ENCODE peak calls at places on chromosomes 12 and 14, in six cellular contexts. P is breast epithelium, D is WERI-Rb-1, K is lower lobe of right lung, V is PC-3, Z is GM12865. H is an unnamed sample.

GRCh38 chr12:26750531-26751171 is 82.3 kb downstream of the ITPR2 start:
- DNase-seq in P (no peak), D (no peak), K (no peak), V (no peak), Z (peak), H (no peak)

GRCh38 chr14:20782280-20782890 is 1.3 kb downstream of the RNASE6 start:
- DNase-seq in P (no peak), D (no peak), K (no peak), V (peak), Z (peak), H (no peak)

GRCh38 chr12:114064497-114064896 is 98.4 kb upstream of the RBM19 start:
- DNase-seq in P (no peak), D (no peak), K (no peak), V (no peak), Z (no peak), H (no peak)

GRCh38 chr12:124391340-124392261 is 96.7 kb downstream of the RFLNA start:
- DNase-seq in P (peak), D (no peak), K (peak), V (peak), Z (peak), H (no peak)

GRCh38 chr14:80468331-80469122 is 257.2 kb upstream of the DIO2 start:
- DNase-seq in P (no peak), D (no peak), K (no peak), V (no peak), Z (no peak), H (no peak)

GRCh38 chr12:48946206-48946605 is 11.1 kb downstream of the ARF3 start:
- DNase-seq in P (no peak), D (no peak), K (no peak), V (no peak), Z (no peak), H (no peak)

GRCh38 chr12:69880566-69880965 is 55.5 kb downstream of the MYRFL start:
- DNase-seq in P (no peak), D (no peak), K (no peak), V (peak), Z (no peak), H (no peak)

GRCh38 chr14:39422243-39422642 is 10.0 kb downstream of the FBXO33 start:
- DNase-seq in P (no peak), D (no peak), K (no peak), V (no peak), Z (no peak), H (no peak)

GRCh38 chr12:126784328-126784921 is 1482.5 kb upstream of the TMEM132C start:
- DNase-seq in P (no peak), D (peak), K (no peak), V (peak), Z (peak), H (no peak)

GRCh38 chr12:62977419-62977818 is 42.5 kb upstream of the PPM1H start:
- DNase-seq in P (no peak), D (no peak), K (no peak), V (peak), Z (no peak), H (no peak)

GRCh38 chr14:71012888-71013287 is 105.6 kb downstream of the PCNX1 start:
- DNase-seq in P (no peak), D (no peak), K (no peak), V (no peak), Z (no peak), H (no peak)

GRCh38 chr14:71006200-71006563 is 98.9 kb downstream of the PCNX1 start:
- DNase-seq in P (no peak), D (no peak), K (no peak), V (peak), Z (no peak), H (no peak)

GRCh38 chr14:71013551-71014192 is 106.4 kb downstream of the PCNX1 start:
- DNase-seq in P (no peak), D (no peak), K (no peak), V (no peak), Z (no peak), H (no peak)

DNA sequence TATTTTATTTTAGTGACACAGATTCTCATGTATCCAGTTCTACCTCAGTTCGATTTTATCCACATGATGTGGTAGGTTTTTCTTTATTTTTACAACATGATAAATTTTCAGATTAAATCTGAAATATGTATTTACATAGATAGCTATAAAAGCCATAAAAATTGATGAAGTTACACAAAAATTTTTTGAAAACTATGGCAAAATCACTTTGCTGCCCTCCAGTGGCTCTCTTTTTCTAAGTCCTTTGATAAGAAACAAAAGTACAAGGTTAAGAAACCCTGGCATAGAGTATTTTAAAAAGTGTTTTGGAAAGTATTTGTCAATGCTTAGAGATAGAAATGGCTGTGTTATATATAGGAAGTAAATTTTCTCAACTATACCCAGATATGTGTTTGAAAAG is 104.2 kb downstream of the PCNX1 start:
- DNase-seq in P (no peak), D (no peak), K (no peak), V (peak), Z (no peak), H (no peak)
- TF ChIP-seq CTCF in P (no peak), D (no peak), K (no peak), V (peak), Z (no peak), H (no peak)

DNA sequence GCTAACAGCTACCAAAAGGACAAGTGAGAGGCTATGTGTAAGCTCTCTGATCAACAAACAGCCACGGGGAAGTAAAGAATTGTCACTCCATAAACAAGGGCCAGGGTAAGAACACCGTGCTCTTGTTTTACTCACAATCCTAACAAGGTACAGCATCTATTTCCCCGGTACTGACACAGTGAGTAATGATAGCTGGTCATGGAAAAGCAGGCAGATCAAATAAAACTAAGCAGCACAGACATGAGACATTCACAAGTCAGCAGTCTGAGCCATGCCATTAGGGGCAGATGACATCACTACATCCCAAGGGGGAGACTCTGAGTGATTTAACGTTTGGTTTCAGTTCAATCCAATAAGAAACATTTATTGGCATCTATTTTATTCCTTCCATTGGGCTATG is 54.4 kb downstream of the ARL6IP4 start:
- DNase-seq in P (no peak), D (no peak), K (no peak), V (peak), Z (no peak), H (no peak)
- TF ChIP-seq CTCF in P (no peak), D (no peak), K (no peak), V (peak), Z (no peak), H (no peak)

DNA sequence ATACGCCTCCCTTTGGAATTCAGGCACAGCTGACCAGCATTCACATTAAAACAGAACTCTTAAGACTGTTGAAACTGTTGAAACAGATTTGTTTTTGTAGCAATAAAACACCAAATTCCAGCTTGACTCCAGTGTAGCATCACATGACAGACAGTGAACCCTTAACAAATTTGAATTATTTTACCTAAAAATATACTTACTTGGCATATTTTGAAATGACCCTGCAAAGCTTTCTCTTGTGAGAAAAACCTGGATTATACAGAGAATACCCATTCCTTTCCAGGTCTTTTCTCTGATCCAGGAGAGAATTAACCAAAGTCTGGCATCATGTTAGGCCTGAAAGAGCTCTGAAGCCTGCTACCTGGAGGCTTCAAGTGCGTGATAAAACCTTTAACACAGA is 410.3 kb downstream of the FOXG1 start:
- DNase-seq in P (no peak), D (no peak), K (no peak), V (no peak), Z (no peak), H (no peak)
- TF ChIP-seq CTCF in P (no peak), D (no peak), K (no peak), V (no peak), Z (no peak), H (no peak)

GRCh38 chr12:9732966-9733461 is at the start of gene CLECL1:
- DNase-seq in P (no peak), D (no peak), K (no peak), V (no peak), Z (peak), H (no peak)
- TF ChIP-seq CTCF in P (no peak), D (no peak), K (no peak), V (no peak), Z (no peak), H (no peak)

DNA sequence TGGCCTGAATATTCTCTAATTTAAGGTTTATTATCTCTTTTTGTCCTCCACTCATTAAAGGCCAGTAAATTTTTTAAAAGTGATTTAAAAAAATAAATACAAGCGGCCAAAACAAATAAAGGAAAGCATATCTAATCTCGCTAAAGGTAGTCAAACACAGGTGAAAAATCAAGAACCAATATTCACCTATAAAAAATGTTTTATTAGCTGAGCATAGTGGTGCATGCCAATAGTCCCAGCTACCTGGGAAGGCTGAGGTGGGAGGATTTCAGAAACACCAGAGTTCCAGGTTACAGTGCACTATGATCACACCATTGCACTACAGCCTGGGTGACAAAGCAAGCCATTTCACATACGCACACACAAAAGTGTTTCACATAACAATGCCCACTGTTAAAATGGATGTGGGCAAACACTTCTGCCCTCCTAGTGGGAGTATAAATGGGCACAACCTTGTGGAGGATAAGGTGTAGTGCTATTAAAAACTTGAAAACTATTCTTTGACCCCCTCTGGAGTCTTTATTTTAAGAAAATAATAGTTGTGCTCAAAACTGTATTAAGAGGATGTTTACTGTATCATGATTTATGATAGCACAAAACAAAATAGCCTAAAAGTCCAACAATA is 32.7 kb upstream of the NAP1L1 start:
- DNase-seq in P (no peak), D (no peak), K (no peak), V (no peak), Z (no peak), H (no peak)
- TF ChIP-seq CTCF in P (no peak), D (no peak), K (no peak), V (peak), Z (no peak), H (no peak)

GRCh38 chr14:101242442-101243385 is 318.6 kb upstream of the DIO3 start:
- DNase-seq in P (peak), D (no peak), K (no peak), V (no peak), Z (no peak), H (no peak)
- TF ChIP-seq CTCF in P (no peak), D (no peak), K (no peak), V (no peak), Z (no peak), H (no peak)

GRCh38 chr12:15789215-15790171 is at the start of gene EPS8:
- DNase-seq in P (peak), D (peak), K (peak), V (peak), Z (peak), H (peak)
- TF ChIP-seq CTCF in P (no peak), D (no peak), K (no peak), V (no peak), Z (no peak), H (no peak)

DNA sequence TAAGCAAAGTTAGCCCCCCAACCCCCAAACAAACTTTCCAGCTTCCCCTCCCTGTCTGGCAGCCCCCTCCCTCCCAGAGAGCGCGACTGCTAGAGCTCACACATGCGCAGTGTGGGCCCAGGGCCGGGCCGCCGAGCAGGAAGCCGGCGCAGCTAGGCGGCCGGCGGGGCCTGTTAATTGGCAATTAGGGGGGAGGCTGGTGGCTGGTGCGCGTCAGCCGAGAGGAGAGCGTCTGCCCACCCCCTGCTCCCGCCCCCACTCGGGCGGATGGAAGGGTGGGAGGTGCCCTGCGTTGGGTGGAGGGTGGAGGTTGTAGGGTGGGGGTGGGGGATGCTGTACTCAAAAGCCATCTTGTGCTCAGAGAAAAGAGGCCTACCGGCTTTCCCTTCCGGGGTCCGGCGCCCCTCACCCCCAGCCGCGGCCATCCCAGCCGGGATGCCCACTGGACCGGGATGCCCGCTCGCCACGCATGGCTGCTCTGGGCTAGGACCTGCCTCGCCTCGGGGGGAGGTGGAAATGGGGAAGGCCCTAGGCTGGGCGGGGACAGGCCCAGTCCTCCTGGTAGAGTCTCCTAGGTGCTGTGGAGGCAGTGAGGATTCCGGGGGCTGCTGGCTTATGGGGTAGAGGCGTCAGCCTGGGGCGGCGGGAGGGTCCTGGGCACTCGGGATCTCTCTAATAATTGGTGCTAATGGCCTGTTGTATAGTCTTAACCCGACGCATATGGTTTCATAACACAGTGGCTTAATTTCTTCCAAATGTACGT is 9.2 kb downstream of the HOXC8 start:
- DNase-seq in P (peak), D (peak), K (peak), V (peak), Z (peak), H (peak)
- TF ChIP-seq CTCF in P (no peak), D (no peak), K (no peak), V (no peak), Z (no peak), H (no peak)

GRCh38 chr12:32399373-32400113 is at the start of gene FGD4:
- DNase-seq in P (peak), D (peak), K (peak), V (peak), Z (peak), H (peak)
- TF ChIP-seq CTCF in P (no peak), D (peak), K (peak), V (peak), Z (peak), H (no peak)

H was measured in mesothelial cell of epicardium.